ENCODE peak calls at places on chromosomes 1 and 21, in four cellular contexts. One of them, this sample, is unnamed.

GRCh38 chr1:39609618-39610331 is 29.7 kb downstream of the HEYL start:
- DNase-seq in HepG2: peak; percentile 66
- DNase-seq in WTC11: peak; percentile 96
- DNase-seq in HEK293T: peak; percentile 87
- DNase-seq in this sample: peak; percentile 71

GRCh38 chr1:151495316-151495715 is 15.9 kb upstream of the CGN start:
- DNase-seq in WTC11: no peak
- DNase-seq in HepG2: no peak
- DNase-seq in HEK293T: no peak
- DNase-seq in this sample: no peak

GRCh38 chr21:37873655-37874054 is 42.6 kb downstream of the KCNJ6 start:
- DNase-seq in HEK293T: no peak
- DNase-seq in WTC11: no peak
- DNase-seq in HepG2: no peak
- DNase-seq in this sample: no peak

GRCh38 chr1:218348628-218349185 is 3.6 kb downstream of the TGFB2 start:
- DNase-seq in HepG2: no peak
- DNase-seq in HEK293T: no peak
- DNase-seq in WTC11: no peak
- DNase-seq in this sample: no peak

GRCh38 chr1:91591175-91591968 is 90.7 kb downstream of the CDC7 start:
- DNase-seq in WTC11: no peak
- DNase-seq in HEK293T: no peak
- DNase-seq in HepG2: no peak
- DNase-seq in this sample: peak; percentile 73

GRCh38 chr1:19458815-19459417 is 26.4 kb downstream of the CAPZB start:
- DNase-seq in HepG2: no peak
- DNase-seq in WTC11: no peak
- DNase-seq in HEK293T: no peak
- DNase-seq in this sample: no peak

GRCh38 chr1:239987103-239987745 is 104.5 kb upstream of the FMN2 start:
- DNase-seq in HEK293T: no peak
- DNase-seq in WTC11: peak; percentile 36
- DNase-seq in HepG2: peak; percentile 28
- DNase-seq in this sample: peak; percentile 55

GRCh38 chr1:185112343-185112742 is 44.4 kb downstream of the TRMT1L start:
- DNase-seq in WTC11: no peak
- DNase-seq in HepG2: no peak
- DNase-seq in HEK293T: no peak
- DNase-seq in this sample: no peak

GRCh38 chr1:108057536-108057935 is 92.6 kb upstream of the VAV3 start:
- DNase-seq in HEK293T: no peak
- DNase-seq in HepG2: no peak
- DNase-seq in WTC11: peak; percentile 53
- DNase-seq in this sample: no peak

GRCh38 chr1:203167913-203168200 is 7.8 kb downstream of the MYBPH start:
- DNase-seq in HepG2: no peak
- DNase-seq in WTC11: no peak
- DNase-seq in HEK293T: no peak
- DNase-seq in this sample: no peak

GRCh38 chr21:34528131-34528561 is 16.1 kb upstream of the KCNE1 start:
- DNase-seq in HEK293T: no peak
- DNase-seq in HepG2: no peak
- DNase-seq in WTC11: no peak
- DNase-seq in this sample: no peak

GRCh38 chr1:114702699-114703098 is 7.4 kb upstream of the AMPD1 start:
- DNase-seq in HEK293T: no peak
- DNase-seq in HepG2: no peak
- DNase-seq in WTC11: no peak
- DNase-seq in this sample: no peak

GRCh38 chr1:53066941-53067738 is 5.1 kb downstream of the PODN start:
- DNase-seq in HEK293T: no peak
- DNase-seq in WTC11: peak; percentile 7
- DNase-seq in HepG2: no peak
- DNase-seq in this sample: no peak

GRCh38 chr1:163747261-163747660 is 425.5 kb downstream of the NUF2 start:
- DNase-seq in HepG2: no peak
- DNase-seq in HEK293T: no peak
- DNase-seq in WTC11: no peak
- DNase-seq in this sample: no peak

GRCh38 chr1:84247425-84248220 is 53.9 kb upstream of the SAMD13 start:
- DNase-seq in HEK293T: peak; percentile 47
- DNase-seq in WTC11: no peak
- DNase-seq in HepG2: no peak
- DNase-seq in this sample: peak; percentile 9

GRCh38 chr1:56456426-56457101 is 122.8 kb downstream of the PLPP3 start:
- DNase-seq in WTC11: no peak
- DNase-seq in HepG2: peak; percentile 67
- DNase-seq in HEK293T: no peak
- DNase-seq in this sample: no peak

DNA sequence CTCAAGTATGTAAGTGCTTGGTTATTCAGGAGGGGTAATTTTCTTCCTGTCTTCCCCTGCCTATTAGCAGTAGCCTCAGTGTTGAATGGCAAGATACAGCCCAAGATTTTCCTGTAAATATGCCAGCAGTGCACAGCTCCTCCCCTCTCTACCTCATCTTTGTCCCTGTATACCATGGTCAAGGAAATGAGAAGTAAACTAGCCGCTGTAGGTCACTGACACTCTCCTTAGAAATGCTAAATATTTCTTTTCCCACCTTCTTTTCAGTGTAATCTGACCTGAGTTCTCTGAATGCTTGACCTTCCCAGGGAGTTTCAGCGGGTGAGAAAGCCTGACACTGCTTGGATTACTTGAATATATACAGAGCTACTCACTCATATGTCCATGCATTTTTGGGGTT is 84.1 kb upstream of the ZNF326 start:
- DNase-seq in WTC11: no peak
- DNase-seq in HepG2: no peak
- DNase-seq in HEK293T: no peak
- DNase-seq in this sample: no peak
- TF ChIP-seq ELF4 in WTC11: no peak
- TF ChIP-seq ELF4 in HepG2: no peak
- TF ChIP-seq ELF4 in HEK293T: no peak
- TF ChIP-seq ELF4 in this sample: no peak

DNA sequence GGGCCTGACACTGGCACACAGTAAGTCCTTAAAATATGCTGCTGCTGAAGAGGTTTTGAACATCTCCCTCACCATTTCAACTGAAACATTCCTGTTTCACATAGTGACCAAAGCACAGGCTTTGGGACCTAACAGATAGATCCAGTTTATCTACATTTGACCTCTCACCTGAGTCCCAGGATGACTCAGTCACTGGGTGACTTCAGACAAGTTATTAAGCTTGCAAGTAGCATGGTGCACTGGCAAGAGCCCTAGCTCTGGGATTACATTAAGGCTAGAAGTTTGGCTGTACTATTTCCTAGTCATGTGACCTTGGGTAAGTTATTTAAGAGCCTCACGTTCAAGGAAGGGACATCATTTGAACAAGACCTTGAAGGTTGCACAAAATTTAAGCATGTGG is 206.2 kb upstream of the USP24 start:
- DNase-seq in HEK293T: no peak
- DNase-seq in WTC11: no peak
- DNase-seq in HepG2: peak; percentile 66
- DNase-seq in this sample: no peak
- TF ChIP-seq ELF4 in HEK293T: no peak
- TF ChIP-seq ELF4 in WTC11: no peak
- TF ChIP-seq ELF4 in HepG2: no peak
- TF ChIP-seq ELF4 in this sample: no peak

DNA sequence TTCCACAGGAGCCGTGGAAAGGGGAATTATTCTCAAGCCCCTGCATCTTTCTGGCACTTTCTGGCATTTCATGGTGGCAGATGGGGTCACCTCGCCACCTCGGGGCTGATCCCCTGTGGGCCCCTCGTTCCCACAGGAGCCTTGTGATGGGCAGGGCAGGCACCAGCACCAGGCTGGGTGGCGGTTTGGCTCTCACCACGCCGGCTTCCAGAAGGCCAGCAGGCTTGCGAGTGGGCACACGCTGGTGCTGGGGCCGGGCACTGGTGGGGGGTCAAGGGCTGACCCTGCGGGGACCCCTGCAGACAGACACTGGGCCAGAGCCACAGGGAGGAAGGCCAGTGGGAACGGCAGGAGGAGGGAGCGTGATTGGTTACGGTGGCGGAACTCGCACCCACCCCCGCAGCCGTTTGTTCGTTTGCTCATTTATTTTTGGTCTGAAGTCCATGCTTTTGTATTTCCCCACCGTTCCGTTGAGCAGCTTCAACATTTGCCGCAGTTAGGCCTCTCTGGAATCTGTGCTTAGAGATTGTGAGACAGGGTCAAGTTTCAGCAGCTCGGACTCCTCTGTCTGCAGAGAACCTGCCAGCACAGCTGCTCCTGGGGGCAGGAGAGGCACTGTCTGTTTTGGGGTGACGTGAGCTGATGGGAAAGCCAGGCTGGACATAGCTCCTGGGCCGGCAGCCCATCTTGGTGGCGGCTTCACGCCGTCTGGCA is 5.3 kb downstream of the COL18A1 start:
- DNase-seq in HepG2: peak; percentile 92
- DNase-seq in HEK293T: no peak
- DNase-seq in WTC11: no peak
- DNase-seq in this sample: peak; percentile 77
- TF ChIP-seq ELF4 in HepG2: no peak
- TF ChIP-seq ELF4 in HEK293T: no peak
- TF ChIP-seq ELF4 in WTC11: no peak
- TF ChIP-seq ELF4 in this sample: peak; percentile 43

GRCh38 chr1:167077128-167077867 is 12.9 kb downstream of the GPA33 start:
- DNase-seq in WTC11: no peak
- DNase-seq in HEK293T: no peak
- DNase-seq in HepG2: no peak
- DNase-seq in this sample: no peak

GRCh38 chr1:167082511-167083027 is 7.6 kb downstream of the GPA33 start:
- DNase-seq in HepG2: peak; percentile 73
- DNase-seq in HEK293T: no peak
- DNase-seq in WTC11: no peak
- DNase-seq in this sample: no peak

GRCh38 chr1:167076136-167076710 is 14.0 kb downstream of the GPA33 start:
- DNase-seq in HepG2: no peak
- DNase-seq in HEK293T: no peak
- DNase-seq in WTC11: no peak
- DNase-seq in this sample: no peak

GRCh38 chr1:167081594-167081993 is 8.6 kb downstream of the GPA33 start:
- DNase-seq in WTC11: no peak
- DNase-seq in HepG2: no peak
- DNase-seq in HEK293T: no peak
- DNase-seq in this sample: no peak

DNA sequence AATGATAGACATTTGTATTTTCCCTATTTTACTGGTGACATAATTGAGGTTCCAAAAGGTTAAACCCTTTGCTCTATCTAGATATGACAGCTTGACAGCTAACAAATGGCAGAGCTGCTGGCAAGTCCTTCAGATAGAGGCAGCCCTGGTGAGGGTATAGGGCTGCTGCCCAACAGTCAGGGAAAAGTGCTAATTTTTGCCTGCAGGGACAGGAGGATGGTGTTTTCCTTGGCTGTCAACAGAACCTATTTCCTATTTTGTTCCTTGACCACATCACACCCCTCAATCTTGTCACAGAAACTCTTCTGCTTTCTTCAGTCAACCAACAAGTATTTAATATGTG is 12.3 kb downstream of the GPA33 start:
- DNase-seq in HEK293T: no peak
- DNase-seq in WTC11: no peak
- DNase-seq in HepG2: no peak
- DNase-seq in this sample: no peak
- TF ChIP-seq ELF4 in HEK293T: no peak
- TF ChIP-seq ELF4 in WTC11: no peak
- TF ChIP-seq ELF4 in HepG2: no peak
- TF ChIP-seq ELF4 in this sample: no peak

GRCh38 chr1:178542554-178543290 is 29.8 kb downstream of the TEX35 start:
- DNase-seq in HepG2: peak; percentile 67
- DNase-seq in WTC11: peak; percentile 97
- DNase-seq in HEK293T: peak; percentile 93
- DNase-seq in this sample: peak; percentile 94

GRCh38 chr1:178541396-178541795 is 28.5 kb downstream of the TEX35 start:
- DNase-seq in HEK293T: no peak
- DNase-seq in WTC11: no peak
- DNase-seq in HepG2: no peak
- DNase-seq in this sample: no peak

GRCh38 chr1:178541829-178542553 is 29.1 kb downstream of the TEX35 start:
- DNase-seq in HepG2: peak; percentile 88
- DNase-seq in WTC11: peak; percentile 45
- DNase-seq in HEK293T: peak; percentile 64
- DNase-seq in this sample: peak; percentile 58

GRCh38 chr1:178544531-178544930 is 31.6 kb downstream of the TEX35 start:
- DNase-seq in HEK293T: no peak
- DNase-seq in WTC11: no peak
- DNase-seq in HepG2: no peak
- DNase-seq in this sample: no peak

GRCh38 chr1:178543291-178543609 is 30.3 kb downstream of the TEX35 start:
- DNase-seq in HepG2: no peak
- DNase-seq in HEK293T: peak; percentile 71
- DNase-seq in WTC11: peak; percentile 27
- DNase-seq in this sample: no peak
- TF ChIP-seq ELF4 in HepG2: no peak
- TF ChIP-seq ELF4 in HEK293T: no peak
- TF ChIP-seq ELF4 in WTC11: no peak
- TF ChIP-seq ELF4 in this sample: no peak

DNA sequence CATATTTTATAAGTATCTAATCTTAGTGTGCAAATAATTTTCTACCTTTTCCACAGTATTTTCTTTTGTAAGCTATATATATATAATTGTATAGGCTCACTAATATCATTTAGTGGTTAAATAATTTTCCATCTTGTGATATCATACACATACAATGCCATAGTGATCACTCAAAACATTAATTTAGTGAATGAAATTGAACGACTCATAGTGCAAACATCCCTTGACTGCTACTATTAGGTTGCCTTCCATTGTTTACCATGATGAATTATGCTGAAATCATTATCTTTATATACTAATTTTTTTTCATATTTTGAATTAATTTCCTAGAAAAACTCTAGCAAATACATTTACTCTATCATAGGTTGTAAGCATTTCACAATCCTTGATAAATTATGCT is 127.1 kb downstream of the PCNX2 start:
- DNase-seq in WTC11: no peak
- DNase-seq in HepG2: no peak
- DNase-seq in HEK293T: no peak
- DNase-seq in this sample: no peak
- TF ChIP-seq ELF4 in WTC11: no peak
- TF ChIP-seq ELF4 in HepG2: no peak
- TF ChIP-seq ELF4 in HEK293T: no peak
- TF ChIP-seq ELF4 in this sample: no peak

GRCh38 chr1:22745675-22746585 is 35.3 kb downstream of the EPHB2 start:
- DNase-seq in HEK293T: no peak
- DNase-seq in WTC11: no peak
- DNase-seq in HepG2: peak; percentile 63
- DNase-seq in this sample: no peak
- TF ChIP-seq ELF4 in HEK293T: no peak
- TF ChIP-seq ELF4 in WTC11: no peak
- TF ChIP-seq ELF4 in HepG2: no peak
- TF ChIP-seq ELF4 in this sample: no peak

GRCh38 chr1:212513586-212513985 is 80.9 kb downstream of the NENF start:
- DNase-seq in WTC11: no peak
- DNase-seq in HepG2: no peak
- DNase-seq in HEK293T: no peak
- DNase-seq in this sample: no peak
- TF ChIP-seq ELF4 in WTC11: no peak
- TF ChIP-seq ELF4 in HepG2: no peak
- TF ChIP-seq ELF4 in HEK293T: no peak
- TF ChIP-seq ELF4 in this sample: no peak